ENCODE peak calls at places on chromosomes 3 and 15, in five cellular contexts. D is SW480; Y is NCI-H524; X is stimulated activated naive B cell treated with anti-CD40 and anti-IgM and Interleukin-4, amounts not matched to agents 10 μg/mL and 1 μg/mL and 100 μg/mL, for 72 hours; A is A549. N is an unnamed sample.

GRCh38 chr15:73959012-73959581 is 32.8 kb downstream of the LOXL1 start:
- DNase-seq in D (peak; percentile 87), Y (peak; percentile 87), X (no peak), A (no peak), N (no peak)

GRCh38 chr3:110521019-110521418 is 550.6 kb upstream of the NECTIN3 start:
- DNase-seq in D (no peak), Y (no peak), X (no peak), A (peak; percentile 1), N (no peak)

GRCh38 chr3:16917256-16917935 is 32.6 kb downstream of the PLCL2 start:
- DNase-seq in D (no peak), Y (no peak), X (no peak), A (no peak), N (no peak)

GRCh38 chr3:29914861-29915524 is 634.1 kb downstream of the RBMS3 start:
- DNase-seq in D (no peak), Y (no peak), X (no peak), A (no peak), N (no peak)

GRCh38 chr3:49357466-49358216 is 512 bp downstream of the GPX1 start:
- DNase-seq in D (peak; percentile 77), Y (no peak), X (peak; percentile 21), A (peak; percentile 31), N (no peak)

GRCh38 chr3:148723591-148723990 is 25.9 kb downstream of the AGTR1 start:
- DNase-seq in D (no peak), Y (no peak), X (no peak), A (peak; percentile 14), N (no peak)

GRCh38 chr3:171569571-171570132 is 109.4 kb upstream of the TNIK start:
- DNase-seq in D (no peak), Y (no peak), X (no peak), A (peak; percentile 8), N (no peak)

GRCh38 chr15:98923159-98923558 is 84.4 kb downstream of the PGPEP1L start:
- DNase-seq in D (no peak), Y (no peak), X (no peak), A (no peak), N (no peak)

GRCh38 chr3:10432156-10432845 is 73.1 kb downstream of the ATP2B2 start:
- DNase-seq in D (no peak), Y (peak; percentile 74), X (no peak), A (no peak), N (no peak)

GRCh38 chr3:155326249-155326648 is 32.8 kb upstream of the STRIT1 start:
- DNase-seq in D (no peak), Y (no peak), X (no peak), A (no peak), N (no peak)

GRCh38 chr3:175005881-175006280 is 146.7 kb downstream of the NAALADL2 start:
- DNase-seq in D (no peak), Y (no peak), X (no peak), A (no peak), N (no peak)

GRCh38 chr3:128112406-128112968 is 11.1 kb downstream of the RUVBL1 start:
- DNase-seq in D (peak; percentile 37), Y (no peak), X (peak; percentile 13), A (no peak), N (no peak)

GRCh38 chr3:194323785-194324735 is 27.1 kb downstream of the CPN2 start:
- DNase-seq in D (peak; percentile 94), Y (no peak), X (no peak), A (peak; percentile 74), N (peak; percentile 80)

GRCh38 chr3:156547637-156548036 is 7.3 kb downstream of the SSR3 start:
- DNase-seq in D (no peak), Y (no peak), X (no peak), A (no peak), N (no peak)

GRCh38 chr3:169498336-169498735 is 165.2 kb downstream of the MECOM start:
- DNase-seq in D (no peak), Y (no peak), X (no peak), A (no peak), N (no peak)

GRCh38 chr15:71698752-71699151 is 111.6 kb upstream of the NR2E3 start:
- DNase-seq in D (no peak), Y (no peak), X (no peak), A (no peak), N (no peak)

GRCh38 chr3:9316881-9317341 is 45.9 kb upstream of the THUMPD3 start:
- DNase-seq in D (no peak), Y (no peak), X (no peak), A (no peak), N (no peak)

GRCh38 chr3:177770821-177771220 is 573.5 kb upstream of the TBL1XR1 start:
- DNase-seq in D (no peak), Y (no peak), X (no peak), A (no peak), N (no peak)

GRCh38 chr3:107206141-107206540 is 171.1 kb upstream of the CCDC54 start:
- DNase-seq in D (peak; percentile 33), Y (peak; percentile 16), X (no peak), A (peak; percentile 36), N (peak; percentile 27)

GRCh38 chr3:120145498-120146285 is 51.4 kb upstream of the GSK3B start:
- DNase-seq in D (peak; percentile 56), Y (no peak), X (no peak), A (peak; percentile 50), N (no peak)

GRCh38 chr15:83565553-83566159 is 88.3 kb upstream of the ADAMTSL3 start:
- DNase-seq in D (peak; percentile 41), Y (peak; percentile 33), X (no peak), A (peak; percentile 48), N (peak; percentile 40)

GRCh38 chr3:25542571-25543039 is 114.5 kb downstream of the RARB start:
- DNase-seq in D (no peak), Y (no peak), X (no peak), A (no peak), N (no peak)

GRCh38 chr15:82021992-82022391 is 23.8 kb downstream of the MEX3B start:
- DNase-seq in D (no peak), Y (peak; percentile 54), X (no peak), A (no peak), N (no peak)

GRCh38 chr15:90638963-90639362 is 78.2 kb upstream of the BLM start:
- DNase-seq in D (no peak), Y (no peak), X (no peak), A (no peak), N (no peak)

GRCh38 chr3:9770276-9770812 is 597 bp upstream of the CAMK1 start:
- DNase-seq in D (no peak), Y (no peak), X (no peak), A (no peak), N (peak; percentile 94)

GRCh38 chr3:155572085-155572484 is 172.8 kb downstream of the PLCH1 start:
- DNase-seq in D (no peak), Y (no peak), X (no peak), A (no peak), N (no peak)

GRCh38 chr3:11591401-11592266 is 52.1 kb downstream of the VGLL4 start:
- DNase-seq in D (peak; percentile 67), Y (no peak), X (no peak), A (no peak), N (peak; percentile 59)

GRCh38 chr3:160812304-160812703 is 56.3 kb downstream of the PPM1L start:
- DNase-seq in D (no peak), Y (no peak), X (no peak), A (no peak), N (no peak)

GRCh38 chr3:142448424-142448823 is 587 bp upstream of the XRN1 start:
- DNase-seq in D (peak; percentile 7), Y (no peak), X (no peak), A (no peak), N (no peak)

GRCh38 chr15:76139368-76140068 is 79.7 kb downstream of the TMEM266 start:
- DNase-seq in D (peak; percentile 52), Y (peak; percentile 65), X (peak; percentile 65), A (peak; percentile 94), N (peak; percentile 83)

GRCh38 chr3:186281172-186281571 is 80.9 kb downstream of the DGKG start:
- DNase-seq in D (no peak), Y (no peak), X (no peak), A (no peak), N (no peak)

GRCh38 chr3:57158813-57159678 is 6.1 kb downstream of the IL17RD start:
- DNase-seq in D (peak; percentile 86), Y (no peak), X (no peak), A (no peak), N (no peak)

GRCh38 chr3:138097192-138097829 is 18.1 kb downstream of the DZIP1L start:
- DNase-seq in D (no peak), Y (no peak), X (no peak), A (peak; percentile 54), N (peak; percentile 66)

GRCh38 chr3:16707260-16707659 is 102.0 kb upstream of the DAZL start:
- DNase-seq in D (no peak), Y (no peak), X (no peak), A (no peak), N (no peak)

GRCh38 chr3:78732471-78732870 is 1035.3 kb downstream of the ROBO1 start:
- DNase-seq in D (no peak), Y (no peak), X (no peak), A (no peak), N (no peak)